ENCODE peak calls at places on chromosomes 12 and 14, in five cellular contexts. One of them, this sample, is unnamed.

GRCh38 chr12:19299765-19300164 is 139.5 kb upstream of the AEBP2 start:
- DNase-seq in adrenal gland: no peak
- DNase-seq in OCI-LY7: no peak
- DNase-seq in fibroblast of lung: no peak
- DNase-seq in ovary: no peak
- DNase-seq in this sample: no peak

GRCh38 chr12:51890511-51891171 is 2.7 kb downstream of the ANKRD33 start:
- DNase-seq in adrenal gland: no peak
- DNase-seq in OCI-LY7: no peak
- DNase-seq in fibroblast of lung: no peak
- DNase-seq in ovary: peak; percentile 12
- DNase-seq in this sample: peak; percentile 24

GRCh38 chr12:23209793-23210192 is 584.8 kb downstream of the ETNK1 start:
- DNase-seq in adrenal gland: no peak
- DNase-seq in OCI-LY7: no peak
- DNase-seq in fibroblast of lung: peak; percentile 33
- DNase-seq in ovary: no peak
- DNase-seq in this sample: no peak

GRCh38 chr14:105470812-105471771 is 3.5 kb upstream of the CRIP2 start:
- DNase-seq in adrenal gland: no peak
- DNase-seq in OCI-LY7: no peak
- DNase-seq in fibroblast of lung: no peak
- DNase-seq in ovary: peak; percentile 36
- DNase-seq in this sample: peak; percentile 89

GRCh38 chr12:110581951-110582285 is 1.2 kb downstream of the PPTC7 start:
- DNase-seq in adrenal gland: no peak
- DNase-seq in OCI-LY7: no peak
- DNase-seq in fibroblast of lung: peak; percentile 25
- DNase-seq in ovary: no peak
- DNase-seq in this sample: peak; percentile 32

GRCh38 chr12:95940514-95940913 is 1.9 kb downstream of the CCDC38 start:
- DNase-seq in adrenal gland: peak; percentile 48
- DNase-seq in OCI-LY7: no peak
- DNase-seq in fibroblast of lung: no peak
- DNase-seq in ovary: no peak
- DNase-seq in this sample: no peak

GRCh38 chr14:54564071-54564798 is 2.7 kb upstream of the SAMD4A start:
- DNase-seq in adrenal gland: no peak
- DNase-seq in OCI-LY7: peak; percentile 50
- DNase-seq in fibroblast of lung: peak; percentile 71
- DNase-seq in ovary: no peak
- DNase-seq in this sample: no peak

GRCh38 chr12:27927347-27927746 is 45.2 kb downstream of the PTHLH start:
- DNase-seq in adrenal gland: no peak
- DNase-seq in OCI-LY7: no peak
- DNase-seq in fibroblast of lung: no peak
- DNase-seq in ovary: no peak
- DNase-seq in this sample: peak; percentile 32

GRCh38 chr12:114306646-114307045 is 99.3 kb downstream of the TBX5 start:
- DNase-seq in adrenal gland: no peak
- DNase-seq in OCI-LY7: no peak
- DNase-seq in fibroblast of lung: peak; percentile 40
- DNase-seq in ovary: no peak
- DNase-seq in this sample: no peak

GRCh38 chr12:31629756-31630732 is 29.4 kb upstream of the ETFBKMT start:
- DNase-seq in adrenal gland: peak; percentile 56
- DNase-seq in OCI-LY7: no peak
- DNase-seq in fibroblast of lung: peak; percentile 58
- DNase-seq in ovary: peak; percentile 62
- DNase-seq in this sample: peak; percentile 59

GRCh38 chr12:120767071-120768024 is 41.7 kb downstream of the ACADS start:
- DNase-seq in adrenal gland: no peak
- DNase-seq in OCI-LY7: peak; percentile 89
- DNase-seq in fibroblast of lung: no peak
- DNase-seq in ovary: no peak
- DNase-seq in this sample: no peak

GRCh38 chr12:107231269-107231668 is 137.9 kb upstream of the CRY1 start:
- DNase-seq in adrenal gland: no peak
- DNase-seq in OCI-LY7: no peak
- DNase-seq in fibroblast of lung: no peak
- DNase-seq in ovary: no peak
- DNase-seq in this sample: no peak

GRCh38 chr12:112843272-112843671 is 51.7 kb downstream of the RPH3A start:
- DNase-seq in adrenal gland: no peak
- DNase-seq in OCI-LY7: no peak
- DNase-seq in fibroblast of lung: no peak
- DNase-seq in ovary: no peak
- DNase-seq in this sample: no peak

GRCh38 chr14:25001096-25001982 is 48.6 kb downstream of the STXBP6 start:
- DNase-seq in adrenal gland: no peak
- DNase-seq in OCI-LY7: no peak
- DNase-seq in fibroblast of lung: peak; percentile 20
- DNase-seq in ovary: no peak
- DNase-seq in this sample: no peak

GRCh38 chr14:35402323-35403084 is 2.0 kb downstream of the NFKBIA start:
- DNase-seq in adrenal gland: no peak
- DNase-seq in OCI-LY7: peak; percentile 15
- DNase-seq in fibroblast of lung: no peak
- DNase-seq in ovary: no peak
- DNase-seq in this sample: no peak

GRCh38 chr12:79883216-79883615 is 51.7 kb downstream of the PPP1R12A start:
- DNase-seq in adrenal gland: no peak
- DNase-seq in OCI-LY7: no peak
- DNase-seq in fibroblast of lung: no peak
- DNase-seq in ovary: no peak
- DNase-seq in this sample: no peak

GRCh38 chr12:123532808-123533649 is 490 bp downstream of the RILPL1 start:
- DNase-seq in adrenal gland: peak; percentile 76
- DNase-seq in OCI-LY7: peak; percentile 19
- DNase-seq in fibroblast of lung: peak; percentile 36
- DNase-seq in ovary: peak; percentile 58
- DNase-seq in this sample: peak; percentile 50

GRCh38 chr14:55843718-55844403 is 263.9 kb downstream of the KTN1 start:
- DNase-seq in adrenal gland: no peak
- DNase-seq in OCI-LY7: no peak
- DNase-seq in fibroblast of lung: peak; percentile 36
- DNase-seq in ovary: no peak
- DNase-seq in this sample: no peak

GRCh38 chr12:28776913-28777312 is 372.2 kb upstream of the FAR2 start:
- DNase-seq in adrenal gland: no peak
- DNase-seq in OCI-LY7: no peak
- DNase-seq in fibroblast of lung: no peak
- DNase-seq in ovary: no peak
- DNase-seq in this sample: no peak

GRCh38 chr12:122421263-122421814 is 1.1 kb downstream of the CLIP1 start:
- DNase-seq in adrenal gland: peak; percentile 61
- DNase-seq in OCI-LY7: peak; percentile 48
- DNase-seq in fibroblast of lung: peak; percentile 64
- DNase-seq in ovary: no peak
- DNase-seq in this sample: peak; percentile 43

GRCh38 chr14:95479494-95479893 is 37.0 kb downstream of the SYNE3 start:
- DNase-seq in adrenal gland: no peak
- DNase-seq in OCI-LY7: no peak
- DNase-seq in fibroblast of lung: no peak
- DNase-seq in ovary: no peak
- DNase-seq in this sample: no peak

GRCh38 chr12:109631236-109632150 is 57.9 kb downstream of the MVK start:
- DNase-seq in adrenal gland: no peak
- DNase-seq in OCI-LY7: no peak
- DNase-seq in fibroblast of lung: no peak
- DNase-seq in ovary: no peak
- DNase-seq in this sample: no peak

GRCh38 chr12:54564768-54565167 is 15.4 kb downstream of the PDE1B start:
- DNase-seq in adrenal gland: no peak
- DNase-seq in OCI-LY7: no peak
- DNase-seq in fibroblast of lung: no peak
- DNase-seq in ovary: no peak
- DNase-seq in this sample: no peak

GRCh38 chr12:13079440-13079906 is 24.0 kb downstream of the GSG1 start:
- DNase-seq in adrenal gland: no peak
- DNase-seq in OCI-LY7: no peak
- DNase-seq in fibroblast of lung: no peak
- DNase-seq in ovary: no peak
- DNase-seq in this sample: no peak

GRCh38 chr14:89165810-89166209 is 251.2 kb downstream of the FOXN3 start:
- DNase-seq in adrenal gland: no peak
- DNase-seq in OCI-LY7: no peak
- DNase-seq in fibroblast of lung: peak; percentile 33
- DNase-seq in ovary: no peak
- DNase-seq in this sample: no peak
- H3K27ac ChIP-seq in adrenal gland: peak overlapping the region; percentile 84
- H3K27ac ChIP-seq in OCI-LY7: no peak overlapping the region
- H3K27ac ChIP-seq in fibroblast of lung: no peak overlapping the region
- H3K27ac ChIP-seq in ovary: no peak overlapping the region
- H3K27ac ChIP-seq in this sample: peak overlapping the region; percentile 56

DNA sequence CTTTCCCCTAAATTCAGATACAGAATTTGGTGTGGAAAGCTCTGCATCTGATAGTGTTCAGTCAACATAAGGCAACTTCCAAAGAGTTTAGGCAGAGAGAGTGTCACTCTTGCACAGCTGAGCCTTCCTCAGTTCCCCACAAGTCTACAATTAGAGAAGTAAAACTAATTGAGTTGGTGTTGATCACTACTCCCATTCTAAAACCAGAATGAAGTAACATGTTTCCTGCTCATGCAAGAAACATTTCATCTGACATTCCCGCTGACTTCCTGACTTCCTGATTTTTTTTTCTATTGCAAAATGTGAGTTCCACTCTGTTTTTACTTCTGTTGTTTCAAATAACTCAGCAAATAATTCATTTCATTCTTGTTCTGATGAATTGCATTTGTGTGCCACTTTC is 271.0 kb downstream of the ALG10B start:
- DNase-seq in adrenal gland: no peak
- DNase-seq in OCI-LY7: no peak
- DNase-seq in fibroblast of lung: no peak
- DNase-seq in ovary: no peak
- DNase-seq in this sample: no peak
- H3K4me3 ChIP-seq in adrenal gland: no peak overlapping the region
- H3K4me3 ChIP-seq in OCI-LY7: no peak overlapping the region
- H3K4me3 ChIP-seq in fibroblast of lung: no peak overlapping the region
- H3K4me3 ChIP-seq in ovary: no peak overlapping the region
- H3K4me3 ChIP-seq in this sample: no peak overlapping the region

DNA sequence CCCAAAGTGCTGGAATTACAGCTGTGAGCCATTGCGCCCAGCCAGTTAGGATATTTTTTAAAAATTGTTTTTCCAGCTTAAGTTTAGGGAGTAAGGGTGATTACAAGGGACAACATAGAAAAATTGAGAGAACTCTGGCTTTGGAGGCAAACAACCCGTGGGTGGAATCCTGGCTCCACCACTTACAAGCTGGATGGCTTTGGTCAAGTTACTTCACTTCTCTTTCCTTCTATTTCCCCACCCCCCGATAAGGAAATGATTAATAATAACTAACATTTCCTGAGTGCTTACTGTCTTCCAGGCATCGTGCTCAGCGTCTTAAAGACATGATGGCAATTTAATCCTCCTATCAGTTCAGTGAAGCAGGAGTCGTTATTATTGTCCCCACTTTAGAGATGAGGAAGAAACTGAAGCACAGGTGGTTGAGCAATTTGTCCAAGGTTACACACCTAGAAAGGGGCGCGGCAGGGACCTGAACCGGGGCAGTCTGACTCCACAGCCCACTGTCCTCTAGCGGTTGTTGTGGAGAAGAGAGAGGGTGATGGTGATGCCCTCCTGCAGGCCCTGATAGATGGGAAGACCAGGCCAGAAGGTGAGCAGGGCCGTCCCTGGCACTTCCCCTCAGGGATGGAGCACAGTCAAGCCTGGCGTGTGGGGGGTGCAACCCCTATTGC is 16.7 kb upstream of the FAIM2 start:
- DNase-seq in adrenal gland: no peak
- DNase-seq in OCI-LY7: no peak
- DNase-seq in fibroblast of lung: no peak
- DNase-seq in ovary: no peak
- DNase-seq in this sample: peak; percentile 44
- H3K27ac ChIP-seq in adrenal gland: peak overlapping the region; percentile 72
- H3K27ac ChIP-seq in OCI-LY7: no peak overlapping the region
- H3K27ac ChIP-seq in fibroblast of lung: no peak overlapping the region
- H3K27ac ChIP-seq in ovary: no peak overlapping the region
- H3K27ac ChIP-seq in this sample: peak overlapping the region; percentile 43

GRCh38 chr12:6360578-6361490 is 14.5 kb downstream of the SCNN1A start:
- DNase-seq in adrenal gland: no peak
- DNase-seq in OCI-LY7: peak; percentile 47
- DNase-seq in fibroblast of lung: peak; percentile 67
- DNase-seq in ovary: no peak
- DNase-seq in this sample: no peak

GRCh38 chr12:6363010-6363329 is 12.4 kb downstream of the SCNN1A start:
- DNase-seq in adrenal gland: no peak
- DNase-seq in OCI-LY7: no peak
- DNase-seq in fibroblast of lung: no peak
- DNase-seq in ovary: no peak
- DNase-seq in this sample: no peak

GRCh38 chr12:6362383-6362782 is 13.0 kb downstream of the SCNN1A start:
- DNase-seq in adrenal gland: no peak
- DNase-seq in OCI-LY7: no peak
- DNase-seq in fibroblast of lung: no peak
- DNase-seq in ovary: no peak
- DNase-seq in this sample: no peak

GRCh38 chr12:6363330-6364036 is 11.9 kb downstream of the SCNN1A start:
- DNase-seq in adrenal gland: peak; percentile 79
- DNase-seq in OCI-LY7: peak; percentile 72
- DNase-seq in fibroblast of lung: peak; percentile 53
- DNase-seq in ovary: peak; percentile 77
- DNase-seq in this sample: peak; percentile 70

GRCh38 chr12:6361834-6362233 is 13.5 kb downstream of the SCNN1A start:
- DNase-seq in adrenal gland: no peak
- DNase-seq in OCI-LY7: no peak
- DNase-seq in fibroblast of lung: peak; percentile 24
- DNase-seq in ovary: no peak
- DNase-seq in this sample: no peak
- H3K4me3 ChIP-seq in adrenal gland: no peak overlapping the region
- H3K4me3 ChIP-seq in OCI-LY7: no peak overlapping the region
- H3K4me3 ChIP-seq in fibroblast of lung: no peak overlapping the region
- H3K4me3 ChIP-seq in ovary: no peak overlapping the region
- H3K4me3 ChIP-seq in this sample: no peak overlapping the region

DNA sequence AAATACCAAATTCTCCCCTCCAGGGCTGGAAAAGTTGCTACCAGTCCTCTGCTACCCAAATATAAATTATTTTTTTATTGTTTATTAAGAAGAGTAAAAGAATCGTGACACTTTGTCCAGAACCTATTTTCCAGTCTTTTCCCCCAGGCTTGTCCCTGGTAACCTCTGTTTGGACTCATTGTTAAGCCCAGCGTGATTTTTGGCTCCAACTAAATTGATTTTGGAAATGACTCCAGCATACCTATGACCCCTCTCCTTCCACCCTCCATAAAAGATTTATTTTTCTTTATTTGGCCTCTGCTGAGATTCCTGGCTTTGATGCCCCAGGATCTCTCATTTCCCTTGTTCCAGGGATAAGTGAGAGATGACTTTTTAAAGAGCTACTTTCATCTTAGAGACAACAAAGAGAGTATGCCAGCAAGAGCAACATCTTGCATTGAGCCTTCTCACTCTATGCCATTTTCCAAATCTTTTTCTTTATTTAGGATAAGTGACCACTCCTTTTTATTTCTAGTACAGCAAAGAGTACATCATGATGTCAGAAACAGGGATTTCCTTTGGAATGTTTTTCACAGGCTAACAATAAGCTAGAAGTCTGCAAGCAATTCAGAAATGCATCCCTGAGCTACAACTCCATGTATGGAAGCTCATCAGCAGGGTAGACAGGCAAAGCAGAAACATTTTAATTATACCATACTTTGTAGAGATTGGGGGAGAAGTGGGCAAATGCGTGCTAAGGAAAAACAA is 75.8 kb downstream of the DAD1 start:
- DNase-seq in adrenal gland: no peak
- DNase-seq in OCI-LY7: no peak
- DNase-seq in fibroblast of lung: no peak
- DNase-seq in ovary: no peak
- DNase-seq in this sample: no peak
- H3K27ac ChIP-seq in adrenal gland: peak overlapping the region; percentile 21
- H3K27ac ChIP-seq in OCI-LY7: no peak overlapping the region
- H3K27ac ChIP-seq in fibroblast of lung: no peak overlapping the region
- H3K27ac ChIP-seq in ovary: no peak overlapping the region
- H3K27ac ChIP-seq in this sample: peak overlapping the region; percentile 78